ENCODE peak calls at places on chromosome 21, in four cellular contexts. One of them, this sample, is unnamed.
A peak's percentile ranks its signal among the peaks of the same experiment; 100 is the strongest.

GRCh38 chr21:45850181-45850580 is 131.4 kb upstream of the COL6A1 start:
- DNase-seq in adrenal gland: no peak
- DNase-seq in BE2C: no peak
- DNase-seq in DND-41: no peak
- DNase-seq in this sample: no peak

GRCh38 chr21:40053007-40053406 is 185.8 kb downstream of the PCP4 start:
- DNase-seq in adrenal gland: no peak
- DNase-seq in BE2C: no peak
- DNase-seq in DND-41: no peak
- DNase-seq in this sample: no peak

GRCh38 chr21:35940074-35940927 is 120.0 kb downstream of the SETD4 start:
- DNase-seq in adrenal gland: peak; percentile 40
- DNase-seq in BE2C: no peak
- DNase-seq in DND-41: peak; percentile 37
- DNase-seq in this sample: peak; percentile 35

GRCh38 chr21:29117372-29117955 is 13.0 kb upstream of the MAP3K7CL start:
- DNase-seq in adrenal gland: no peak
- DNase-seq in BE2C: no peak
- DNase-seq in DND-41: no peak
- DNase-seq in this sample: no peak

GRCh38 chr21:35350965-35351364 is 301.9 kb upstream of the RUNX1 start:
- DNase-seq in adrenal gland: no peak
- DNase-seq in BE2C: no peak
- DNase-seq in DND-41: no peak
- DNase-seq in this sample: no peak

GRCh38 chr21:41993744-41994143 is 16.4 kb downstream of the ZBTB21 start:
- DNase-seq in adrenal gland: no peak
- DNase-seq in BE2C: no peak
- DNase-seq in DND-41: no peak
- DNase-seq in this sample: no peak

GRCh38 chr21:26715878-26716506 is 129.2 kb downstream of the ADAMTS1 start:
- DNase-seq in adrenal gland: peak; percentile 44
- DNase-seq in BE2C: peak; percentile 64
- DNase-seq in DND-41: peak; percentile 29
- DNase-seq in this sample: peak; percentile 58

GRCh38 chr21:32538147-32538792 is 47.1 kb downstream of the TCP10L start:
- DNase-seq in adrenal gland: no peak
- DNase-seq in BE2C: no peak
- DNase-seq in DND-41: no peak
- DNase-seq in this sample: no peak

GRCh38 chr21:26844258-26845065 is 747 bp downstream of the ADAMTS1 start:
- DNase-seq in adrenal gland: peak; percentile 59
- DNase-seq in BE2C: peak; percentile 70
- DNase-seq in DND-41: no peak
- DNase-seq in this sample: peak; percentile 67

GRCh38 chr21:33871171-33871570 is 44.4 kb downstream of the ATP5PO start:
- DNase-seq in adrenal gland: no peak
- DNase-seq in BE2C: no peak
- DNase-seq in DND-41: no peak
- DNase-seq in this sample: no peak

GRCh38 chr21:14452031-14452778 is 69.3 kb upstream of the HSPA13 start:
- DNase-seq in adrenal gland: no peak
- DNase-seq in BE2C: no peak
- DNase-seq in DND-41: no peak
- DNase-seq in this sample: no peak

GRCh38 chr21:33396966-33397365 is 6.2 kb upstream of the IFNGR2 start:
- DNase-seq in adrenal gland: no peak
- DNase-seq in BE2C: no peak
- DNase-seq in DND-41: no peak
- DNase-seq in this sample: no peak

DNA sequence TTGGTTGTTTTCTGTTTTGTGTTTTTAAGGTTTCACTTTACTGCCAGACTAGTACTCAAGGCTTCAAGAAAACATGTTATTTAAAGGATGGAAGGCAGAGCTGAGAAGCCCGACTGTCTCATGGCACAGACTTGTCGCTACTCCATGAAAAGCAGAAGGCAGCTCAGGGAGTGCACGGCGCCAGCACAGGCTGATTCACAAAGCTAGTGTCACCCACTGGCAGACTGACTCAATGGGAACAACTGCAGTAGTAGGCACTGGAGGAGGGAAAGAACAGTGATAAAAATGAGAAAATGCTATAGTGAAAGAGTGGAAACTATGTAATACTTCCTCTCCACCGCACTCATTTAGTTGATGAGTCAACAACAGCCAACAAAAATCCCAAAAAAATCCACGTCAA is 14.7 kb downstream of the HSF2BP start:
- DNase-seq in adrenal gland: no peak
- DNase-seq in BE2C: no peak
- DNase-seq in DND-41: no peak
- DNase-seq in this sample: no peak
- TF ChIP-seq CTCF in adrenal gland: no peak
- TF ChIP-seq CTCF in BE2C: no peak
- TF ChIP-seq CTCF in DND-41: no peak
- TF ChIP-seq CTCF in this sample: no peak

GRCh38 chr21:18725653-18726052 is 322.1 kb upstream of the TMPRSS15 start:
- DNase-seq in adrenal gland: no peak
- DNase-seq in BE2C: peak; percentile 68
- DNase-seq in DND-41: no peak
- DNase-seq in this sample: no peak
- TF ChIP-seq CTCF in adrenal gland: no peak
- TF ChIP-seq CTCF in BE2C: peak; percentile 69
- TF ChIP-seq CTCF in DND-41: no peak
- TF ChIP-seq CTCF in this sample: no peak

DNA sequence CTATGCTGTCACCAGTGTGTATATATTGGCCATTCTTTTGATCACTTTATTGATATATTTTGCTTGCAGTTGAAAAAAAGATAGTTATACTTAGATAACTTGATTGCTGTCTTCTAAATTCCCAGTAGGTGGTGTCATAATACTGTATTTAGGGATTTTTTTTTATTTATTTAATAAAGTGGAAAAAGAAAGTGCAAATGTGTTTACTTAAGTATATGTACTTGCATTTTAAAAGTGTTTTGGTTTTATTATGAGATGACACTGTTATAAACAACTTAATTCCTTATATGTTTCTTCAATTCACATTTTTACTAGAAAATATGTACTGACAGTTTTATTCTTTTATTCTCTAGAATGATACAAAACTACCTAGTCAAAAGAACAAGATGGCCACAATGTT is 164.8 kb downstream of the USP25 start:
- DNase-seq in adrenal gland: no peak
- DNase-seq in BE2C: no peak
- DNase-seq in DND-41: no peak
- DNase-seq in this sample: no peak
- TF ChIP-seq CTCF in adrenal gland: peak; percentile 16
- TF ChIP-seq CTCF in BE2C: peak; percentile 37
- TF ChIP-seq CTCF in DND-41: peak; percentile 58
- TF ChIP-seq CTCF in this sample: peak; percentile 59

GRCh38 chr21:44486302-44486701 is 31.0 kb downstream of the LRRC3 start:
- DNase-seq in adrenal gland: no peak
- DNase-seq in BE2C: no peak
- DNase-seq in DND-41: no peak
- DNase-seq in this sample: no peak

GRCh38 chr21:44489962-44490361 is 34.7 kb downstream of the LRRC3 start:
- DNase-seq in adrenal gland: no peak
- DNase-seq in BE2C: no peak
- DNase-seq in DND-41: no peak
- DNase-seq in this sample: no peak

GRCh38 chr21:44485254-44485793 is 30.0 kb downstream of the LRRC3 start:
- DNase-seq in adrenal gland: peak; percentile 51
- DNase-seq in BE2C: no peak
- DNase-seq in DND-41: no peak
- DNase-seq in this sample: peak; percentile 57

GRCh38 chr21:44485796-44486195 is 30.5 kb downstream of the LRRC3 start:
- DNase-seq in adrenal gland: no peak
- DNase-seq in BE2C: no peak
- DNase-seq in DND-41: no peak
- DNase-seq in this sample: no peak

DNA sequence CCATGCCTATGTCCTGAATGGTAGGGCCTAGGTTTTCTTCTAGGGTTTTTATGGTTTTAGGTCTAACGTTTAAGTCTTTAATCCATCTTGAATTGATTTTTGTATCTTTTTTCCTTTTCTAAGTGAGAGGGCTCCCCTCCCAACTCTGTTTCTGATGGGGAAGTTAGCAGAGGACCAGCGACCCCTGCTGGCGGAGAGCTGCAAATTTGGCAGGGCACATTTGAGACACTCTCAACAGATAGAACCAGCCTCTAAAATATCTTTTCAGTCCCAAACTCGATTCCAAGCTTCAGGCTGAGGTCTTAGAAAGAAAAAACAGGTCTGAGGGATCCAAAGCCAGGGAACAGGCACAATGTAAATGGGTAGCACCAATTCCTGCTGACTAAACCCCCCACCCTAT is 32.5 kb downstream of the LRRC3 start:
- DNase-seq in adrenal gland: no peak
- DNase-seq in BE2C: peak; percentile 43
- DNase-seq in DND-41: peak; percentile 37
- DNase-seq in this sample: no peak
- TF ChIP-seq CTCF in adrenal gland: no peak
- TF ChIP-seq CTCF in BE2C: peak; percentile 66
- TF ChIP-seq CTCF in DND-41: peak; percentile 63
- TF ChIP-seq CTCF in this sample: peak; percentile 40